ENCODE peak calls at places on chromosomes 4 and X, in six cellular contexts. One of them, this sample, is unnamed.

GRCh38 chr4:19927381-19927780 is 324.3 kb upstream of the SLIT2 start:
- DNase-seq in stimulated activated CD8-positive, alpha-beta memory T cell treated with anti-CD3 and anti-CD28 coated beads, Interleukin-12 subunit alpha, Interleukin-12 subunit beta, amount 100 ng/mL, for 1 hour: no peak
- DNase-seq in cardiac muscle cell: peak
- DNase-seq in mesenchymal stem cell: peak
- DNase-seq in activated effector memory CD4-positive, alpha-beta T cell treated with Interleukin-2 at 50 U/mL for 16 hours: no peak
- DNase-seq in M059J: peak
- DNase-seq in this sample: no peak

GRCh38 chrX:17591741-17592110 is 145.6 kb upstream of the SCML1 start:
- DNase-seq in activated effector memory CD4-positive, alpha-beta T cell treated with Interleukin-2 at 50 U/mL for 16 hours: no peak
- DNase-seq in M059J: peak
- DNase-seq in cardiac muscle cell: peak
- DNase-seq in mesenchymal stem cell: peak
- DNase-seq in stimulated activated CD8-positive, alpha-beta memory T cell treated with anti-CD3 and anti-CD28 coated beads, Interleukin-12 subunit alpha, Interleukin-12 subunit beta, amount 100 ng/mL, for 1 hour: no peak
- DNase-seq in this sample: peak

GRCh38 chr4:101349346-101350064 is 2.2 kb upstream of the PPP3CA start:
- DNase-seq in mesenchymal stem cell: no peak
- DNase-seq in cardiac muscle cell: peak
- DNase-seq in stimulated activated CD8-positive, alpha-beta memory T cell treated with anti-CD3 and anti-CD28 coated beads, Interleukin-12 subunit alpha, Interleukin-12 subunit beta, amount 100 ng/mL, for 1 hour: no peak
- DNase-seq in M059J: peak
- DNase-seq in activated effector memory CD4-positive, alpha-beta T cell treated with Interleukin-2 at 50 U/mL for 16 hours: no peak
- DNase-seq in this sample: peak

GRCh38 chr4:44629280-44629866 is 22.1 kb downstream of the YIPF7 start:
- DNase-seq in M059J: peak
- DNase-seq in cardiac muscle cell: peak
- DNase-seq in stimulated activated CD8-positive, alpha-beta memory T cell treated with anti-CD3 and anti-CD28 coated beads, Interleukin-12 subunit alpha, Interleukin-12 subunit beta, amount 100 ng/mL, for 1 hour: peak
- DNase-seq in activated effector memory CD4-positive, alpha-beta T cell treated with Interleukin-2 at 50 U/mL for 16 hours: no peak
- DNase-seq in mesenchymal stem cell: peak
- DNase-seq in this sample: peak

GRCh38 chr4:102268355-102268754 is 76.9 kb downstream of the SLC39A8 start:
- DNase-seq in stimulated activated CD8-positive, alpha-beta memory T cell treated with anti-CD3 and anti-CD28 coated beads, Interleukin-12 subunit alpha, Interleukin-12 subunit beta, amount 100 ng/mL, for 1 hour: no peak
- DNase-seq in activated effector memory CD4-positive, alpha-beta T cell treated with Interleukin-2 at 50 U/mL for 16 hours: no peak
- DNase-seq in cardiac muscle cell: no peak
- DNase-seq in M059J: no peak
- DNase-seq in mesenchymal stem cell: no peak
- DNase-seq in this sample: no peak

GRCh38 chr4:60799214-60799613 is 400.9 kb upstream of the ADGRL3 start:
- DNase-seq in stimulated activated CD8-positive, alpha-beta memory T cell treated with anti-CD3 and anti-CD28 coated beads, Interleukin-12 subunit alpha, Interleukin-12 subunit beta, amount 100 ng/mL, for 1 hour: no peak
- DNase-seq in mesenchymal stem cell: no peak
- DNase-seq in M059J: no peak
- DNase-seq in cardiac muscle cell: no peak
- DNase-seq in activated effector memory CD4-positive, alpha-beta T cell treated with Interleukin-2 at 50 U/mL for 16 hours: no peak
- DNase-seq in this sample: no peak

GRCh38 chrX:110985470-110985869 is 110.5 kb upstream of the PAK3 start:
- DNase-seq in mesenchymal stem cell: no peak
- DNase-seq in M059J: no peak
- DNase-seq in stimulated activated CD8-positive, alpha-beta memory T cell treated with anti-CD3 and anti-CD28 coated beads, Interleukin-12 subunit alpha, Interleukin-12 subunit beta, amount 100 ng/mL, for 1 hour: no peak
- DNase-seq in cardiac muscle cell: no peak
- DNase-seq in activated effector memory CD4-positive, alpha-beta T cell treated with Interleukin-2 at 50 U/mL for 16 hours: no peak
- DNase-seq in this sample: no peak

GRCh38 chrX:139933904-139934303 is 1.1 kb upstream of the ATP11C start:
- DNase-seq in mesenchymal stem cell: no peak
- DNase-seq in activated effector memory CD4-positive, alpha-beta T cell treated with Interleukin-2 at 50 U/mL for 16 hours: no peak
- DNase-seq in cardiac muscle cell: no peak
- DNase-seq in M059J: no peak
- DNase-seq in stimulated activated CD8-positive, alpha-beta memory T cell treated with anti-CD3 and anti-CD28 coated beads, Interleukin-12 subunit alpha, Interleukin-12 subunit beta, amount 100 ng/mL, for 1 hour: no peak
- DNase-seq in this sample: no peak

GRCh38 chrX:137748827-137749226 is 182.9 kb downstream of the ZIC3 start:
- DNase-seq in mesenchymal stem cell: no peak
- DNase-seq in M059J: no peak
- DNase-seq in activated effector memory CD4-positive, alpha-beta T cell treated with Interleukin-2 at 50 U/mL for 16 hours: no peak
- DNase-seq in cardiac muscle cell: no peak
- DNase-seq in stimulated activated CD8-positive, alpha-beta memory T cell treated with anti-CD3 and anti-CD28 coated beads, Interleukin-12 subunit alpha, Interleukin-12 subunit beta, amount 100 ng/mL, for 1 hour: no peak
- DNase-seq in this sample: no peak

This sample was measured in MCF 10A.